ENCODE peak calls at places on chromosomes 3 and 15, in four cellular contexts. One of them, this sample, is unnamed.
A peak's percentile ranks its signal among the peaks of the same experiment; 100 is the strongest.

GRCh38 chr3:148975696-148976095 is 15.6 kb upstream of the GYG1 start:
- ATAC-seq in T-cell: no peak
- ATAC-seq in activated naive CD8-positive, alpha-beta T cell treated with anti-CD3 and anti-CD28 coated beads, Interleukin-2, amount 10 ng/mL, durations not matched to agents 7 days and 5 days: no peak
- ATAC-seq in gastroesophageal sphincter: no peak
- ATAC-seq in this sample: no peak

GRCh38 chr3:185075547-185075946 is 77.3 kb downstream of the C3orf70 start:
- ATAC-seq in gastroesophageal sphincter: no peak
- ATAC-seq in activated naive CD8-positive, alpha-beta T cell treated with anti-CD3 and anti-CD28 coated beads, Interleukin-2, amount 10 ng/mL, durations not matched to agents 7 days and 5 days: no peak
- ATAC-seq in T-cell: no peak
- ATAC-seq in this sample: no peak

GRCh38 chr3:39443530-39443929 is 23.9 kb upstream of the MOBP start:
- ATAC-seq in activated naive CD8-positive, alpha-beta T cell treated with anti-CD3 and anti-CD28 coated beads, Interleukin-2, amount 10 ng/mL, durations not matched to agents 7 days and 5 days: no peak
- ATAC-seq in T-cell: no peak
- ATAC-seq in gastroesophageal sphincter: no peak
- ATAC-seq in this sample: no peak

GRCh38 chr15:87527875-87528274 is 728.7 kb downstream of the NTRK3 start:
- ATAC-seq in T-cell: no peak
- ATAC-seq in activated naive CD8-positive, alpha-beta T cell treated with anti-CD3 and anti-CD28 coated beads, Interleukin-2, amount 10 ng/mL, durations not matched to agents 7 days and 5 days: no peak
- ATAC-seq in gastroesophageal sphincter: no peak
- ATAC-seq in this sample: no peak

GRCh38 chr15:55241895-55242294 is 45.2 kb upstream of the RSL24D1 start:
- ATAC-seq in gastroesophageal sphincter: no peak
- ATAC-seq in T-cell: no peak
- ATAC-seq in activated naive CD8-positive, alpha-beta T cell treated with anti-CD3 and anti-CD28 coated beads, Interleukin-2, amount 10 ng/mL, durations not matched to agents 7 days and 5 days: no peak
- ATAC-seq in this sample: no peak

GRCh38 chr3:178246004-178246403 is 290.2 kb upstream of the KCNMB2 start:
- ATAC-seq in gastroesophageal sphincter: no peak
- ATAC-seq in T-cell: no peak
- ATAC-seq in activated naive CD8-positive, alpha-beta T cell treated with anti-CD3 and anti-CD28 coated beads, Interleukin-2, amount 10 ng/mL, durations not matched to agents 7 days and 5 days: no peak
- ATAC-seq in this sample: no peak

GRCh38 chr3:186194451-186194811 is 85.5 kb upstream of the ETV5 start:
- ATAC-seq in activated naive CD8-positive, alpha-beta T cell treated with anti-CD3 and anti-CD28 coated beads, Interleukin-2, amount 10 ng/mL, durations not matched to agents 7 days and 5 days: no peak
- ATAC-seq in T-cell: no peak
- ATAC-seq in gastroesophageal sphincter: no peak
- ATAC-seq in this sample: no peak

GRCh38 chr3:123719785-123720531 is 135.1 kb upstream of the HACD2 start:
- ATAC-seq in gastroesophageal sphincter: peak; percentile 75
- ATAC-seq in T-cell: no peak
- ATAC-seq in activated naive CD8-positive, alpha-beta T cell treated with anti-CD3 and anti-CD28 coated beads, Interleukin-2, amount 10 ng/mL, durations not matched to agents 7 days and 5 days: no peak
- ATAC-seq in this sample: no peak

GRCh38 chr3:13827256-13827655 is 52.6 kb downstream of the WNT7A start:
- ATAC-seq in activated naive CD8-positive, alpha-beta T cell treated with anti-CD3 and anti-CD28 coated beads, Interleukin-2, amount 10 ng/mL, durations not matched to agents 7 days and 5 days: no peak
- ATAC-seq in T-cell: no peak
- ATAC-seq in gastroesophageal sphincter: no peak
- ATAC-seq in this sample: no peak

GRCh38 chr3:141240290-141241247 is 8.9 kb downstream of the PXYLP1 start:
- ATAC-seq in activated naive CD8-positive, alpha-beta T cell treated with anti-CD3 and anti-CD28 coated beads, Interleukin-2, amount 10 ng/mL, durations not matched to agents 7 days and 5 days: no peak
- ATAC-seq in T-cell: no peak
- ATAC-seq in gastroesophageal sphincter: no peak
- ATAC-seq in this sample: no peak

GRCh38 chr3:31219131-31219843 is 313.4 kb upstream of the STT3B start:
- ATAC-seq in activated naive CD8-positive, alpha-beta T cell treated with anti-CD3 and anti-CD28 coated beads, Interleukin-2, amount 10 ng/mL, durations not matched to agents 7 days and 5 days: no peak
- ATAC-seq in T-cell: no peak
- ATAC-seq in gastroesophageal sphincter: no peak
- ATAC-seq in this sample: no peak

GRCh38 chr3:105367063-105367405 is 325 bp downstream of the ALCAM start:
- ATAC-seq in activated naive CD8-positive, alpha-beta T cell treated with anti-CD3 and anti-CD28 coated beads, Interleukin-2, amount 10 ng/mL, durations not matched to agents 7 days and 5 days: no peak
- ATAC-seq in T-cell: no peak
- ATAC-seq in gastroesophageal sphincter: no peak
- ATAC-seq in this sample: peak; percentile 22

GRCh38 chr3:64627471-64628321 is 60.1 kb downstream of the ADAMTS9 start:
- ATAC-seq in activated naive CD8-positive, alpha-beta T cell treated with anti-CD3 and anti-CD28 coated beads, Interleukin-2, amount 10 ng/mL, durations not matched to agents 7 days and 5 days: no peak
- ATAC-seq in gastroesophageal sphincter: no peak
- ATAC-seq in T-cell: no peak
- ATAC-seq in this sample: no peak

GRCh38 chr15:57684491-57685184 is 21.9 kb upstream of the POLR2M start:
- ATAC-seq in gastroesophageal sphincter: no peak
- ATAC-seq in activated naive CD8-positive, alpha-beta T cell treated with anti-CD3 and anti-CD28 coated beads, Interleukin-2, amount 10 ng/mL, durations not matched to agents 7 days and 5 days: no peak
- ATAC-seq in T-cell: no peak
- ATAC-seq in this sample: no peak

GRCh38 chr15:49877871-49878511 is 241.0 kb downstream of the ATP8B4 start:
- ATAC-seq in T-cell: no peak
- ATAC-seq in gastroesophageal sphincter: peak; percentile 91
- ATAC-seq in activated naive CD8-positive, alpha-beta T cell treated with anti-CD3 and anti-CD28 coated beads, Interleukin-2, amount 10 ng/mL, durations not matched to agents 7 days and 5 days: no peak
- ATAC-seq in this sample: no peak

GRCh38 chr15:100169615-100170279 is 172.0 kb downstream of the ADAMTS17 start:
- ATAC-seq in T-cell: no peak
- ATAC-seq in gastroesophageal sphincter: no peak
- ATAC-seq in activated naive CD8-positive, alpha-beta T cell treated with anti-CD3 and anti-CD28 coated beads, Interleukin-2, amount 10 ng/mL, durations not matched to agents 7 days and 5 days: no peak
- ATAC-seq in this sample: no peak

GRCh38 chr3:114892117-114892870 is 254.8 kb downstream of the ZBTB20 start:
- ATAC-seq in activated naive CD8-positive, alpha-beta T cell treated with anti-CD3 and anti-CD28 coated beads, Interleukin-2, amount 10 ng/mL, durations not matched to agents 7 days and 5 days: no peak
- ATAC-seq in T-cell: no peak
- ATAC-seq in gastroesophageal sphincter: no peak
- ATAC-seq in this sample: no peak

GRCh38 chr3:151316267-151316991 is at the start of gene GPR87:
- ATAC-seq in T-cell: no peak
- ATAC-seq in gastroesophageal sphincter: no peak
- ATAC-seq in activated naive CD8-positive, alpha-beta T cell treated with anti-CD3 and anti-CD28 coated beads, Interleukin-2, amount 10 ng/mL, durations not matched to agents 7 days and 5 days: no peak
- ATAC-seq in this sample: no peak

GRCh38 chr3:29697989-29698388 is 417.1 kb downstream of the RBMS3 start:
- ATAC-seq in gastroesophageal sphincter: no peak
- ATAC-seq in activated naive CD8-positive, alpha-beta T cell treated with anti-CD3 and anti-CD28 coated beads, Interleukin-2, amount 10 ng/mL, durations not matched to agents 7 days and 5 days: no peak
- ATAC-seq in T-cell: no peak
- ATAC-seq in this sample: no peak

GRCh38 chr15:28920781-28921331 is 35.1 kb downstream of the APBA2 start:
- ATAC-seq in gastroesophageal sphincter: no peak
- ATAC-seq in T-cell: peak; percentile 50
- ATAC-seq in activated naive CD8-positive, alpha-beta T cell treated with anti-CD3 and anti-CD28 coated beads, Interleukin-2, amount 10 ng/mL, durations not matched to agents 7 days and 5 days: no peak
- ATAC-seq in this sample: no peak

GRCh38 chr15:36106640-36107335 is 472.6 kb upstream of the CDIN1 start:
- ATAC-seq in T-cell: no peak
- ATAC-seq in activated naive CD8-positive, alpha-beta T cell treated with anti-CD3 and anti-CD28 coated beads, Interleukin-2, amount 10 ng/mL, durations not matched to agents 7 days and 5 days: no peak
- ATAC-seq in gastroesophageal sphincter: peak; percentile 39
- ATAC-seq in this sample: no peak

GRCh38 chr3:149831321-149831720 is 18.3 kb downstream of the RNF13 start:
- ATAC-seq in T-cell: no peak
- ATAC-seq in gastroesophageal sphincter: no peak
- ATAC-seq in activated naive CD8-positive, alpha-beta T cell treated with anti-CD3 and anti-CD28 coated beads, Interleukin-2, amount 10 ng/mL, durations not matched to agents 7 days and 5 days: no peak
- ATAC-seq in this sample: no peak

GRCh38 chr3:140035856-140036255 is 100.9 kb downstream of the CLSTN2 start:
- ATAC-seq in activated naive CD8-positive, alpha-beta T cell treated with anti-CD3 and anti-CD28 coated beads, Interleukin-2, amount 10 ng/mL, durations not matched to agents 7 days and 5 days: no peak
- ATAC-seq in T-cell: no peak
- ATAC-seq in gastroesophageal sphincter: no peak
- ATAC-seq in this sample: no peak

GRCh38 chr3:194556086-194557056 is 69.6 kb upstream of the ATP13A3 start:
- ATAC-seq in T-cell: peak; percentile 34
- ATAC-seq in activated naive CD8-positive, alpha-beta T cell treated with anti-CD3 and anti-CD28 coated beads, Interleukin-2, amount 10 ng/mL, durations not matched to agents 7 days and 5 days: peak; percentile 46
- ATAC-seq in gastroesophageal sphincter: no peak
- ATAC-seq in this sample: peak; percentile 32

GRCh38 chr3:99833833-99834583 is 16.3 kb downstream of the CMSS1 start:
- ATAC-seq in activated naive CD8-positive, alpha-beta T cell treated with anti-CD3 and anti-CD28 coated beads, Interleukin-2, amount 10 ng/mL, durations not matched to agents 7 days and 5 days: no peak
- ATAC-seq in gastroesophageal sphincter: no peak
- ATAC-seq in T-cell: no peak
- ATAC-seq in this sample: no peak

GRCh38 chr3:124172846-124173245 is 180.9 kb upstream of the ROPN1 start:
- ATAC-seq in gastroesophageal sphincter: no peak
- ATAC-seq in T-cell: no peak
- ATAC-seq in activated naive CD8-positive, alpha-beta T cell treated with anti-CD3 and anti-CD28 coated beads, Interleukin-2, amount 10 ng/mL, durations not matched to agents 7 days and 5 days: no peak
- ATAC-seq in this sample: no peak

GRCh38 chr3:14988988-14989394 is 41.6 kb downstream of the NR2C2 start:
- ATAC-seq in activated naive CD8-positive, alpha-beta T cell treated with anti-CD3 and anti-CD28 coated beads, Interleukin-2, amount 10 ng/mL, durations not matched to agents 7 days and 5 days: peak; percentile 99
- ATAC-seq in gastroesophageal sphincter: no peak
- ATAC-seq in T-cell: peak; percentile 77
- ATAC-seq in this sample: peak; percentile 98

GRCh38 chr15:27884726-27885125 is 214.4 kb downstream of the OCA2 start:
- ATAC-seq in activated naive CD8-positive, alpha-beta T cell treated with anti-CD3 and anti-CD28 coated beads, Interleukin-2, amount 10 ng/mL, durations not matched to agents 7 days and 5 days: no peak
- ATAC-seq in gastroesophageal sphincter: no peak
- ATAC-seq in T-cell: no peak
- ATAC-seq in this sample: no peak

GRCh38 chr3:32495085-32495484 is 7.6 kb downstream of the CMTM6 start:
- ATAC-seq in activated naive CD8-positive, alpha-beta T cell treated with anti-CD3 and anti-CD28 coated beads, Interleukin-2, amount 10 ng/mL, durations not matched to agents 7 days and 5 days: no peak
- ATAC-seq in gastroesophageal sphincter: no peak
- ATAC-seq in T-cell: no peak
- ATAC-seq in this sample: no peak

GRCh38 chr15:59379524-59379923 is 6.9 kb upstream of the MYO1E start:
- ATAC-seq in T-cell: no peak
- ATAC-seq in activated naive CD8-positive, alpha-beta T cell treated with anti-CD3 and anti-CD28 coated beads, Interleukin-2, amount 10 ng/mL, durations not matched to agents 7 days and 5 days: no peak
- ATAC-seq in gastroesophageal sphincter: no peak
- ATAC-seq in this sample: no peak

GRCh38 chr3:69865920-69866679 is 126.8 kb downstream of the MITF start:
- ATAC-seq in gastroesophageal sphincter: peak; percentile 40
- ATAC-seq in activated naive CD8-positive, alpha-beta T cell treated with anti-CD3 and anti-CD28 coated beads, Interleukin-2, amount 10 ng/mL, durations not matched to agents 7 days and 5 days: no peak
- ATAC-seq in T-cell: no peak
- ATAC-seq in this sample: no peak

GRCh38 chr15:67175643-67176071 is 78.8 kb downstream of the AAGAB start:
- ATAC-seq in gastroesophageal sphincter: peak; percentile 70
- ATAC-seq in activated naive CD8-positive, alpha-beta T cell treated with anti-CD3 and anti-CD28 coated beads, Interleukin-2, amount 10 ng/mL, durations not matched to agents 7 days and 5 days: no peak
- ATAC-seq in T-cell: peak; percentile 55
- ATAC-seq in this sample: peak; percentile 76

GRCh38 chr3:197466586-197467399 is 89.0 kb downstream of the BDH1 start:
- ATAC-seq in T-cell: no peak
- ATAC-seq in gastroesophageal sphincter: peak; percentile 31
- ATAC-seq in activated naive CD8-positive, alpha-beta T cell treated with anti-CD3 and anti-CD28 coated beads, Interleukin-2, amount 10 ng/mL, durations not matched to agents 7 days and 5 days: no peak
- ATAC-seq in this sample: no peak

GRCh38 chr15:39743611-39744010 is 39.0 kb downstream of the FSIP1 start:
- ATAC-seq in gastroesophageal sphincter: no peak
- ATAC-seq in activated naive CD8-positive, alpha-beta T cell treated with anti-CD3 and anti-CD28 coated beads, Interleukin-2, amount 10 ng/mL, durations not matched to agents 7 days and 5 days: no peak
- ATAC-seq in T-cell: no peak
- ATAC-seq in this sample: no peak

GRCh38 chr15:51801391-51801835 is 28.0 kb upstream of the TMOD3 start:
- ATAC-seq in gastroesophageal sphincter: no peak
- ATAC-seq in T-cell: no peak
- ATAC-seq in activated naive CD8-positive, alpha-beta T cell treated with anti-CD3 and anti-CD28 coated beads, Interleukin-2, amount 10 ng/mL, durations not matched to agents 7 days and 5 days: no peak
- ATAC-seq in this sample: no peak

GRCh38 chr15:91302588-91303439 is 202.8 kb downstream of the SV2B start:
- ATAC-seq in gastroesophageal sphincter: peak; percentile 55
- ATAC-seq in activated naive CD8-positive, alpha-beta T cell treated with anti-CD3 and anti-CD28 coated beads, Interleukin-2, amount 10 ng/mL, durations not matched to agents 7 days and 5 days: peak; percentile 53
- ATAC-seq in T-cell: peak; percentile 51
- ATAC-seq in this sample: no peak

GRCh38 chr3:155382396-155383042 is 89.0 kb upstream of the STRIT1 start:
- ATAC-seq in T-cell: no peak
- ATAC-seq in activated naive CD8-positive, alpha-beta T cell treated with anti-CD3 and anti-CD28 coated beads, Interleukin-2, amount 10 ng/mL, durations not matched to agents 7 days and 5 days: no peak
- ATAC-seq in gastroesophageal sphincter: no peak
- ATAC-seq in this sample: no peak

GRCh38 chr3:154900777-154901176 is 179.3 kb upstream of the MME start:
- ATAC-seq in T-cell: no peak
- ATAC-seq in activated naive CD8-positive, alpha-beta T cell treated with anti-CD3 and anti-CD28 coated beads, Interleukin-2, amount 10 ng/mL, durations not matched to agents 7 days and 5 days: no peak
- ATAC-seq in gastroesophageal sphincter: peak; percentile 39
- ATAC-seq in this sample: no peak

GRCh38 chr15:59369597-59369996 is 3.1 kb downstream of the MYO1E start:
- ATAC-seq in gastroesophageal sphincter: no peak
- ATAC-seq in T-cell: no peak
- ATAC-seq in activated naive CD8-positive, alpha-beta T cell treated with anti-CD3 and anti-CD28 coated beads, Interleukin-2, amount 10 ng/mL, durations not matched to agents 7 days and 5 days: no peak
- ATAC-seq in this sample: peak; percentile 24